ENCODE peak calls at places on chromosomes 6 and 20, in four cellular contexts. G is NCI-H1092, F is kidney epithelial cell, O is endodermal cell. N is an unnamed sample.

GRCh38 chr6:33588894-33589293 is 8.8 kb upstream of the BAK1 start:
- DNase-seq in G (no peak), F (no peak), O (peak), N (no peak)

GRCh38 chr20:32231245-32231644 is 23.6 kb downstream of the POFUT1 start:
- DNase-seq in G (no peak), F (no peak), O (no peak), N (no peak)

GRCh38 chr20:32252189-32252588 is 25.3 kb upstream of the KIF3B start:
- DNase-seq in G (no peak), F (no peak), O (no peak), N (no peak)

GRCh38 chr6:153131037-153131981 is at the start of gene RGS17:
- DNase-seq in G (peak), F (no peak), O (peak), N (no peak)

GRCh38 chr20:60255866-60256265 is 297.6 kb downstream of the CDH26 start:
- DNase-seq in G (no peak), F (no peak), O (no peak), N (no peak)

GRCh38 chr6:53134601-53135235 is 13.9 kb downstream of the GCM1 start:
- DNase-seq in G (no peak), F (no peak), O (no peak), N (no peak)

GRCh38 chr20:4957939-4958362 is 43.4 kb downstream of the SLC23A2 start:
- DNase-seq in G (no peak), F (peak), O (no peak), N (no peak)

GRCh38 chr6:150620244-150620643 is 20.6 kb downstream of the PLEKHG1 start:
- DNase-seq in G (no peak), F (no peak), O (no peak), N (no peak)

GRCh38 chr20:9705722-9706476 is 133.0 kb downstream of the PAK5 start:
- DNase-seq in G (no peak), F (no peak), O (no peak), N (no peak)

GRCh38 chr6:90083891-90084290 is 189.6 kb downstream of the GJA10 start:
- DNase-seq in G (no peak), F (no peak), O (no peak), N (no peak)

GRCh38 chr6:72533601-72534000 is 88.3 kb upstream of the KCNQ5 start:
- DNase-seq in G (no peak), F (no peak), O (no peak), N (no peak)

GRCh38 chr6:11307226-11307625 is 74.8 kb upstream of the NEDD9 start:
- DNase-seq in G (no peak), F (no peak), O (no peak), N (no peak)

GRCh38 chr6:109081516-109081915 is 13.1 kb downstream of the SESN1 start:
- DNase-seq in G (no peak), F (no peak), O (no peak), N (no peak)

GRCh38 chr20:63272105-63273078 is at the start of gene ARFGAP1:
- DNase-seq in G (peak), F (peak), O (peak), N (peak)

GRCh38 chr6:133671376-133671775 is 217.5 kb upstream of the TCF21 start:
- DNase-seq in G (no peak), F (no peak), O (no peak), N (no peak)

GRCh38 chr6:161866570-161866969 is 592.7 kb upstream of the AGPAT4 start:
- DNase-seq in G (no peak), F (no peak), O (no peak), N (no peak)

GRCh38 chr20:41510224-41510623 is 108.0 kb downstream of the CHD6 start:
- DNase-seq in G (no peak), F (no peak), O (no peak), N (no peak)

GRCh38 chr20:1899169-1899525 is 3.9 kb downstream of the SIRPA start:
- DNase-seq in G (no peak), F (no peak), O (no peak), N (no peak)

GRCh38 chr6:68975064-68975463 is 340.0 kb downstream of the ADGRB3 start:
- DNase-seq in G (no peak), F (no peak), O (peak), N (no peak)

GRCh38 chr6:38148606-38149005 is 329.1 kb downstream of the ZFAND3 start:
- DNase-seq in G (no peak), F (no peak), O (no peak), N (no peak)

GRCh38 chr20:10551732-10552724 is 116.9 kb downstream of the SLX4IP start:
- DNase-seq in G (no peak), F (no peak), O (peak), N (no peak)

GRCh38 chr20:31718952-31719643 is 3.6 kb downstream of the BCL2L1 start:
- DNase-seq in G (no peak), F (no peak), O (no peak), N (no peak)

GRCh38 chr20:13739726-13740649 is 44.7 kb downstream of the ESF1 start:
- DNase-seq in G (no peak), F (no peak), O (no peak), N (no peak)